ENCODE peak calls at places on chromosomes 2 and 18, in eight cellular contexts. G, F, C, P, R, U, B and K are unnamed samples.

GRCh38 chr18:59096098-59096779 is 43.4 kb upstream of the SEC11C start:
- DNase-seq in C (peak), F (no peak), B (no peak), P (no peak), U (no peak), R (peak), G (no peak), K (peak)

GRCh38 chr18:65257157-65257556 is 493.7 kb upstream of the CDH7 start:
- DNase-seq in F (no peak), G (no peak), C (no peak), P (no peak), U (no peak), B (no peak), R (no peak), K (peak)

GRCh38 chr2:132984731-132985130 is 314.7 kb upstream of the LYPD1 start:
- DNase-seq in G (no peak), C (no peak), B (no peak), U (no peak), R (peak), F (no peak), P (no peak), K (no peak)

GRCh38 chr2:85156141-85156540 is 22.9 kb downstream of the TCF7L1 start:
- DNase-seq in B (peak), C (no peak), F (no peak), U (no peak), R (no peak), G (no peak), P (no peak), K (no peak)

GRCh38 chr2:66070717-66071602 is 364.0 kb upstream of the MEIS1 start:
- DNase-seq in G (no peak), F (no peak), C (peak), B (no peak), R (no peak), U (no peak), P (no peak), K (peak)

GRCh38 chr18:10140461-10140911 is 226.7 kb downstream of the VAPA start:
- DNase-seq in C (no peak), P (peak), F (no peak), B (no peak), R (no peak), U (no peak), G (no peak), K (no peak)

GRCh38 chr18:39780774-39781173 is 2174.3 kb upstream of the PIK3C3 start:
- DNase-seq in U (no peak), R (no peak), C (no peak), B (no peak), G (no peak), P (no peak), F (no peak), K (peak)

GRCh38 chr2:174688079-174688478 is 76.2 kb downstream of the CHRNA1 start:
- DNase-seq in U (no peak), R (no peak), B (peak), C (no peak), G (peak), P (no peak), F (no peak), K (no peak)

GRCh38 chr2:3736112-3736511 is 32.7 kb downstream of the DCDC2C start:
- DNase-seq in R (no peak), G (no peak), C (no peak), B (no peak), P (no peak), F (no peak), U (no peak), K (no peak)

GRCh38 chr2:239464166-239465016 is 63.6 kb upstream of the HDAC4 start:
- DNase-seq in C (no peak), U (no peak), P (no peak), B (no peak), F (peak), R (no peak), G (no peak), K (no peak)

GRCh38 chr18:57437782-57438668 is 2.9 kb downstream of the ONECUT2 start:
- DNase-seq in G (peak), C (peak), R (peak), U (no peak), B (peak), P (peak), F (no peak), K (peak)

GRCh38 chr2:239305771-239306170 is 95.0 kb downstream of the HDAC4 start:
- DNase-seq in R (no peak), U (no peak), C (no peak), B (no peak), F (no peak), P (no peak), G (no peak), K (no peak)

GRCh38 chr18:24187689-24188088 is 48.8 kb downstream of the CABYR start:
- DNase-seq in B (no peak), P (no peak), C (no peak), R (no peak), F (no peak), G (no peak), U (no peak), K (no peak)

GRCh38 chr2:239318790-239319189 is 82.0 kb downstream of the HDAC4 start:
- DNase-seq in P (no peak), C (no peak), G (no peak), B (no peak), F (no peak), U (no peak), R (no peak), K (no peak)

GRCh38 chr2:220296174-220296573 is 668.7 kb downstream of the SLC4A3 start:
- DNase-seq in U (no peak), P (no peak), G (no peak), R (no peak), B (no peak), C (no peak), F (no peak), K (peak)

GRCh38 chr18:61892683-61893303 is at the start of gene RNF152:
- DNase-seq in R (no peak), F (no peak), C (peak), B (peak), G (no peak), P (no peak), U (no peak), K (peak)

GRCh38 chr2:95526360-95527341 is 42.1 kb upstream of the TRIM43B start:
- DNase-seq in G (peak), P (no peak), C (peak), B (peak), R (no peak), F (peak), U (peak), K (peak)